ENCODE peak calls at places on chromosome 10, in seven cellular contexts. V is aorta; R is Peyer's patch; W is endothelial cell of umbilical vein; X is cardiac muscle cell; L is ovary; Y is CD4-positive, alpha-beta memory T cell. D is an unnamed sample.

GRCh38 chr10:25049966-25050365 is 33.6 kb downstream of the THNSL1 start:
- DNase-seq in V (no peak), R (no peak), W (no peak), X (no peak), L (no peak), Y (no peak), D (no peak)

GRCh38 chr10:29621161-29621560 is 13.6 kb downstream of the SVIL start:
- DNase-seq in V (no peak), R (no peak), W (no peak), X (no peak), L (no peak), Y (no peak), D (peak; percentile 46)

GRCh38 chr10:22713853-22714523 is 390 bp downstream of the PIP4K2A start:
- DNase-seq in V (peak; percentile 82), R (no peak), W (peak; percentile 29), X (no peak), L (no peak), Y (no peak), D (peak; percentile 50)

GRCh38 chr10:3196482-3196881 is 23.9 kb upstream of the PITRM1 start:
- DNase-seq in V (no peak), R (no peak), W (no peak), X (no peak), L (no peak), Y (no peak), D (no peak)

GRCh38 chr10:35555962-35556930 is 48.9 kb upstream of the GJD4 start:
- DNase-seq in V (no peak), R (no peak), W (no peak), X (no peak), L (no peak), Y (no peak), D (no peak)

GRCh38 chr10:119207713-119208552 is 562 bp downstream of the GRK5 start:
- DNase-seq in V (peak; percentile 84), R (no peak), W (peak; percentile 68), X (peak; percentile 75), L (peak; percentile 74), Y (no peak), D (peak; percentile 65)

GRCh38 chr10:128130051-128130450 is 3.8 kb upstream of the MKI67 start:
- DNase-seq in V (no peak), R (no peak), W (peak; percentile 11), X (no peak), L (no peak), Y (no peak), D (no peak)

GRCh38 chr10:71927669-71928592 is 36.3 kb upstream of the CHST3 start:
- DNase-seq in V (no peak), R (no peak), W (no peak), X (no peak), L (no peak), Y (no peak), D (no peak)

GRCh38 chr10:30959855-30960247 is 71.8 kb downstream of the ZNF438 start:
- DNase-seq in V (no peak), R (no peak), W (no peak), X (no peak), L (no peak), Y (no peak), D (no peak)

GRCh38 chr10:35852721-35853120 is 210.6 kb upstream of the FZD8 start:
- DNase-seq in V (no peak), R (no peak), W (peak; percentile 78), X (no peak), L (no peak), Y (no peak), D (no peak)

GRCh38 chr10:35633006-35633980 is 8.8 kb downstream of the FZD8 start:
- DNase-seq in V (no peak), R (no peak), W (no peak), X (no peak), L (no peak), Y (no peak), D (no peak)

GRCh38 chr10:33293081-33293480 is 41.4 kb downstream of the NRP1 start:
- DNase-seq in V (no peak), R (no peak), W (no peak), X (no peak), L (no peak), Y (no peak), D (no peak)

GRCh38 chr10:33289776-33290175 is 44.7 kb downstream of the NRP1 start:
- DNase-seq in V (no peak), R (no peak), W (no peak), X (no peak), L (no peak), Y (no peak), D (no peak)

GRCh38 chr10:33288127-33288526 is 46.3 kb downstream of the NRP1 start:
- DNase-seq in V (no peak), R (no peak), W (no peak), X (no peak), L (no peak), Y (no peak), D (no peak)

GRCh38 chr10:33291053-33291592 is 43.3 kb downstream of the NRP1 start:
- DNase-seq in V (no peak), R (no peak), W (no peak), X (no peak), L (no peak), Y (no peak), D (no peak)

GRCh38 chr10:33290286-33291052 is 44.0 kb downstream of the NRP1 start:
- DNase-seq in V (no peak), R (no peak), W (no peak), X (no peak), L (no peak), Y (no peak), D (no peak)
- H3K4me1 ChIP-seq in V (peaks cover 20% of the 10 kb centered on the region), R (no peaks in the 10 kb centered on the region), W (peaks cover 46% of the 10 kb centered on the region), X (peaks cover 33% of the 10 kb centered on the region), L (peaks cover 14% of the 10 kb centered on the region), Y (no peaks in the 10 kb centered on the region), D (peaks cover 13% of the 10 kb centered on the region)

DNA sequence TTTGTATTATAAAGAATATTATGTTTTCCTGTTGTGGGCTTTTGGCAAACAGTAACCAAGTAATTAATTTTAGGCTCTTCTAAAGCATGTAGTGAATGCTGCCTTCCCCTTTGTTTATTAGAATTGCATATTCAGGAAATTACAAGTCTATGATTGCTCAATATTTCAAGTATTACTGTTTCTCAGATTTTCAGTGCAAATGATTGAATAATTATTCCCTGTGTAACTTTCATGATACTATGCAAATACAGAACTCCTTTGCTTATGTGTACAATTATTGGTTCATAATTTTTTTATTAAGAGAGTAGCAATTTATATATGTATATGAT is 179.7 kb downstream of the REEP3 start:
- DNase-seq in V (no peak), R (no peak), W (no peak), X (no peak), L (no peak), Y (no peak), D (no peak)
- H3K4me1 ChIP-seq in V (peaks cover 3% of the 10 kb centered on the region), R (peaks cover 9% of the 10 kb centered on the region), W (peaks cover 27% of the 10 kb centered on the region), X (peaks cover 6% of the 10 kb centered on the region), L (peaks cover 3% of the 10 kb centered on the region), Y (no peaks in the 10 kb centered on the region), D (peaks cover 15% of the 10 kb centered on the region)

DNA sequence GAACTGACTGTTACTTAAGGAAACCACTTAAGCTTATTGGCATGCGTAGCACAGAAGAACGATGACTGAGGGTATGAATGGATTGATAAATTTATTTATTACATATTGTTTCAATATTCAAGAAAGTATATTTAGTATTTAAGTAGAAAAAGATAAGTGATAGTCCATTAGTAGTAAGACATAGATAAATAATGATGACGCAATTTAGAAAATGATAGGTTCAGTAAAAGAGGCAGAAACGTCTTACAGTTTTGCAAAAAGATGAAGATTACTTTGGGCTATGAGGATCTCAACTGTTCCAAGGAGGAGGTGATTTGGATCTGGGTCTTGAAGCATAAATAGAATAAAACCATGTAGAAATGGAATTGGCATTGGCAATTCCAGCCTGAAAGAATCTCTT is 36.6 kb upstream of the RSU1 start:
- DNase-seq in V (no peak), R (no peak), W (no peak), X (no peak), L (no peak), Y (no peak), D (no peak)
- H3K4me1 ChIP-seq in V (peaks cover 4% of the 10 kb centered on the region), R (no peaks in the 10 kb centered on the region), W (peaks cover 23% of the 10 kb centered on the region), X (no peaks in the 10 kb centered on the region), L (no peaks in the 10 kb centered on the region), Y (no peaks in the 10 kb centered on the region), D (peaks cover 15% of the 10 kb centered on the region)

GRCh38 chr10:79431891-79432831 is 13.3 kb downstream of the ZCCHC24 start:
- DNase-seq in V (peak; percentile 74), R (no peak), W (no peak), X (no peak), L (no peak), Y (no peak), D (no peak)
- H3K4me1 ChIP-seq in V (no peaks in the 10 kb centered on the region), R (no peaks in the 10 kb centered on the region), W (peaks cover 3% of the 10 kb centered on the region), X (peaks cover 60% of the 10 kb centered on the region), L (peaks cover 46% of the 10 kb centered on the region), Y (no peaks in the 10 kb centered on the region), D (peaks cover 29% of the 10 kb centered on the region)

DNA sequence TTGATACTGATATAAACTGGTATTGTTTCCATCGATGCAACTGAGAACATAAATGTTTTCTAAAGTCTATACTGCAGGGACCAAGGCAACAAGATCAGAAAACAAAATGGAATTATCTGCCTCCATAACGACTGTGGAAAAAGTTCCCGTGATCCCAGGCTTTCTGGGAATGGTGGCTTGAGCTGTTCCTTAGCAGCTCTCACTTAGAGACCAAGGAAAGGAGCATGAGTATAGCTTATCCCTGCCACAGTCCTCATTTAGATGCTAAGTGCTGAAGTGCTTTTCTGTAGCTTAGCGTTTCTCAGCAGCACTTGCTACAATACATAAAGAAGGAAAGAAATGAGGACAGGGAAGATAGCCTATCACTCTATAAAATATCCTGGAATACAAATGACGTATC is 5.5 kb downstream of the WNT8B start:
- DNase-seq in V (no peak), R (no peak), W (no peak), X (no peak), L (no peak), Y (no peak), D (no peak)
- H3K4me1 ChIP-seq in V (no peaks in the 10 kb centered on the region), R (no peaks in the 10 kb centered on the region), W (no peaks in the 10 kb centered on the region), X (no peaks in the 10 kb centered on the region), L (no peaks in the 10 kb centered on the region), Y (no peaks in the 10 kb centered on the region), D (peaks cover 8% of the 10 kb centered on the region)

GRCh38 chr10:37474645-37475044 is 349.2 kb downstream of the ANKRD30A start:
- DNase-seq in V (no peak), R (no peak), W (no peak), X (no peak), L (no peak), Y (no peak), D (no peak)
- H3K4me1 ChIP-seq in V (no peaks in the 10 kb centered on the region), R (no peaks in the 10 kb centered on the region), W (no peaks in the 10 kb centered on the region), X (no peaks in the 10 kb centered on the region), L (no peaks in the 10 kb centered on the region), Y (no peaks in the 10 kb centered on the region), D (peaks cover 32% of the 10 kb centered on the region)

DNA sequence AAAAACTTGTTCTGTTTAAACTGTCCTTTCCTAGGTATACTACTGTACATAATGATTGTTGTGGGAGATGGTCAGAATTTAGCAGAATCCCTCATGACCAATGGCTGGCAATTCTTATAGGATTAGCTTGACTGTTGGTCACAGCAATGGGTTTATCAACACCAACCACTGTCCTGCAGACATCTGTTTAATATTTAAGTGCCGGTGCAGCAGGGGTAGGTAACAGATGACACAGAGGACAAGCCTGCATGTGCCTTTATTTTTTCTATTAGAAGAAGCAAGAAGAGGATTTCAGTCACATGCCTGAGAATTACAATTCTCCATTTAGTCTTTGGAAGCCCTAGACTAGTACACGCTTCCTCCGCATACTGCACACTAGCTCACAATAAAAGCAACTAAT is 48.4 kb downstream of the CCDC6 start:
- DNase-seq in V (no peak), R (no peak), W (no peak), X (no peak), L (no peak), Y (no peak), D (no peak)
- H3K4me1 ChIP-seq in V (peaks cover 8% of the 10 kb centered on the region), R (peaks cover 10% of the 10 kb centered on the region), W (no peaks in the 10 kb centered on the region), X (peaks cover 8% of the 10 kb centered on the region), L (peaks cover 11% of the 10 kb centered on the region), Y (peaks cover 2% of the 10 kb centered on the region), D (no peaks in the 10 kb centered on the region)

D was measured in SJCRH30.